ENCODE peak calls at places on chromosomes 2 and 18, in eight cellular contexts. O, G, N, U, M, Z, J and B are unnamed samples.

GRCh38 chr18:12159446-12159845 is 65.8 kb downstream of the ANKRD62 start:
- DNase-seq in O (no peak), G (peak; percentile 0), N (no peak), U (no peak), M (no peak), Z (peak; percentile 14), J (peak; percentile 46), B (no peak)

GRCh38 chr2:238908960-238909951 is 61.4 kb downstream of the TWIST2 start:
- DNase-seq in O (no peak), G (no peak), N (no peak), U (no peak), M (no peak), Z (peak; percentile 79), J (no peak), B (no peak)

GRCh38 chr2:170434900-170435640 is 257.1 kb downstream of the MYO3B start:
- DNase-seq in O (no peak), G (no peak), N (no peak), U (no peak), M (no peak), Z (no peak), J (no peak), B (no peak)

GRCh38 chr2:100596465-100596864 is 33.7 kb downstream of the PDCL3 start:
- DNase-seq in O (no peak), G (no peak), N (no peak), U (no peak), M (no peak), Z (no peak), J (no peak), B (no peak)

GRCh38 chr2:203853722-203854121 is 13.8 kb upstream of the CTLA4 start:
- DNase-seq in O (no peak), G (no peak), N (no peak), U (no peak), M (no peak), Z (no peak), J (no peak), B (no peak)

GRCh38 chr18:22309191-22309590 is 108.5 kb downstream of the CTAGE1 start:
- DNase-seq in O (no peak), G (no peak), N (peak; percentile 7), U (no peak), M (no peak), Z (peak; percentile 46), J (peak; percentile 31), B (no peak)

GRCh38 chr2:36371070-36371962 is 15.7 kb downstream of the CRIM1 start:
- DNase-seq in O (no peak), G (peak; percentile 62), N (peak; percentile 63), U (no peak), M (no peak), Z (peak; percentile 62), J (no peak), B (no peak)

GRCh38 chr2:142140434-142140845 is 9.6 kb upstream of the LRP1B start:
- DNase-seq in O (no peak), G (peak; percentile 10), N (peak; percentile 35), U (no peak), M (no peak), Z (peak; percentile 9), J (no peak), B (no peak)

GRCh38 chr2:69693472-69694450 is 48.2 kb upstream of the ANXA4 start:
- DNase-seq in O (peak; percentile 52), G (no peak), N (no peak), U (no peak), M (peak; percentile 28), Z (no peak), J (no peak), B (peak; percentile 83)

GRCh38 chr2:53568463-53568862 is 199.1 kb upstream of the CHAC2 start:
- DNase-seq in O (no peak), G (peak; percentile 39), N (peak; percentile 7), U (no peak), M (no peak), Z (no peak), J (no peak), B (no peak)

GRCh38 chr2:118301248-118301647 is 213.0 kb downstream of the INSIG2 start:
- DNase-seq in O (no peak), G (no peak), N (no peak), U (no peak), M (no peak), Z (no peak), J (no peak), B (no peak)